ENCODE peak calls at places on chromosomes 13 and 19, in seven cellular contexts. D is K562, M is Panc1, C is H1, K is GM12878, X is HCT116, L is HepG2. Y is an unnamed sample.

GRCh38 chr19:18287836-18288772 is 6.7 kb upstream of the JUND start:
- DNase-seq in D (no peak), M (no peak), C (peak), K (no peak), X (no peak), L (no peak), Y (no peak)

GRCh38 chr19:45475537-45476348 is 7.9 kb downstream of the FOSB start:
- DNase-seq in D (no peak), M (no peak), C (no peak), K (no peak), X (no peak), L (no peak), Y (no peak)

GRCh38 chr19:34393629-34394028 is 10.6 kb upstream of the PDCD2L start:
- DNase-seq in D (no peak), M (no peak), C (no peak), K (no peak), X (no peak), L (no peak), Y (no peak)

GRCh38 chr19:5048091-5048726 is 79.3 kb downstream of the KDM4B start:
- DNase-seq in D (peak), M (no peak), C (peak), K (no peak), X (no peak), L (peak), Y (peak)

GRCh38 chr19:50281491-50281890 is 47.7 kb downstream of the KCNC3 start:
- DNase-seq in D (no peak), M (no peak), C (no peak), K (no peak), X (no peak), L (no peak), Y (no peak)

GRCh38 chr13:85659493-85659892 is 139.7 kb downstream of the SLITRK6 start:
- DNase-seq in D (no peak), M (no peak), C (no peak), K (no peak), X (no peak), L (no peak), Y (no peak)

GRCh38 chr19:2282062-2282861 is at the start of gene PEAK3:
- DNase-seq in D (peak), M (no peak), C (peak), K (no peak), X (no peak), L (no peak), Y (peak)

GRCh38 chr19:38707512-38708114 is 36.7 kb downstream of the CAPN12 start:
- DNase-seq in D (no peak), M (no peak), C (no peak), K (no peak), X (no peak), L (peak), Y (no peak)

GRCh38 chr19:33905473-33905936 is 108.8 kb downstream of the KCTD15 start:
- DNase-seq in D (no peak), M (no peak), C (no peak), K (no peak), X (no peak), L (no peak), Y (peak)

GRCh38 chr13:96958286-96958891 is 35.9 kb downstream of the OXGR1 start:
- DNase-seq in D (peak), M (no peak), C (no peak), K (no peak), X (no peak), L (peak), Y (peak)

GRCh38 chr13:100619940-100620339 is 31.4 kb upstream of the GGACT start:
- DNase-seq in D (no peak), M (no peak), C (no peak), K (no peak), X (no peak), L (no peak), Y (no peak)

GRCh38 chr13:22275393-22275792 is 604.5 kb downstream of the FGF9 start:
- DNase-seq in D (no peak), M (no peak), C (no peak), K (no peak), X (no peak), L (no peak), Y (no peak)

GRCh38 chr13:69580255-69580654 is 527.4 kb upstream of the ATXN8OS start:
- DNase-seq in D (no peak), M (no peak), C (no peak), K (no peak), X (no peak), L (no peak), Y (no peak)

GRCh38 chr13:84192125-84192524 is 309.9 kb upstream of the SLITRK1 start:
- DNase-seq in D (no peak), M (no peak), C (no peak), K (no peak), X (no peak), L (no peak), Y (no peak)

GRCh38 chr19:48698046-48698445 is 2.3 kb downstream of the FUT2 start:
- DNase-seq in D (peak), M (no peak), C (no peak), K (no peak), X (no peak), L (no peak), Y (no peak)

GRCh38 chr19:33524024-33524664 is 2.6 kb upstream of the PEPD start:
- DNase-seq in D (no peak), M (no peak), C (peak), K (no peak), X (no peak), L (no peak), Y (no peak)

GRCh38 chr13:25654332-25654731 is 282.6 kb downstream of the ATP8A2 start:
- DNase-seq in D (no peak), M (no peak), C (no peak), K (no peak), X (no peak), L (no peak), Y (no peak)

GRCh38 chr13:25645681-25646080 is 273.9 kb downstream of the ATP8A2 start:
- DNase-seq in D (no peak), M (no peak), C (no peak), K (no peak), X (no peak), L (no peak), Y (no peak)

GRCh38 chr13:25652764-25653163 is 281.0 kb downstream of the ATP8A2 start:
- DNase-seq in D (no peak), M (no peak), C (no peak), K (no peak), X (no peak), L (no peak), Y (no peak)

GRCh38 chr13:25648996-25649633 is 277.3 kb downstream of the ATP8A2 start:
- DNase-seq in D (no peak), M (no peak), C (no peak), K (no peak), X (no peak), L (no peak), Y (no peak)
- TF ChIP-seq SIN3A in D (no peak), M (no peak), C (no peak), K (no peak), X (no peak), L (no peak), Y (no peak)

GRCh38 chr19:12000152-12000981 is 35.1 kb downstream of the ZNF433 start:
- DNase-seq in D (no peak), M (no peak), C (no peak), K (peak), X (no peak), L (no peak), Y (no peak)
- TF ChIP-seq SIN3A in D (no peak), M (no peak), C (no peak), K (peak), X (no peak), L (no peak), Y (no peak)

DNA sequence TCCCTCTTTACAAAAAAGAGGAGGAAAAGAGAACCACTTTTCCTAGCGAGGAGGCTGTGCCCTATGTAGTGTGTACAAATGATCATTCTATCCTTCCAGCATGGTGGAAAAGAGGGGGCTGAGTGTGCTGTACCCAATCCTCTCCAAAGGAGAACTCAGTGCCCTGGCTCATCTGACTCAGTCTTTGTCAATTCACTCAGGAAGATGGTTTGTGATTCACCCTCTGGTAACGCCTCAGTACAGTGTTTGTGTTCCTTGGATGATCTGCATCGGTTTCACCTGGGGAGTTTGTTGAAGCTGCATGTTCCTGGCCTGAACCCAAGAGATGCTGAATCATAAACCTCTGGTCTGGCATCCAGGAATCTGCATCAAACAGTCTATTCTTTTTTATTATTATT is 18.3 kb upstream of the ENOX1 start:
- DNase-seq in D (no peak), M (peak), C (no peak), K (no peak), X (peak), L (peak), Y (peak)
- TF ChIP-seq SIN3A in D (no peak), M (no peak), C (no peak), K (no peak), X (no peak), L (no peak), Y (no peak)

DNA sequence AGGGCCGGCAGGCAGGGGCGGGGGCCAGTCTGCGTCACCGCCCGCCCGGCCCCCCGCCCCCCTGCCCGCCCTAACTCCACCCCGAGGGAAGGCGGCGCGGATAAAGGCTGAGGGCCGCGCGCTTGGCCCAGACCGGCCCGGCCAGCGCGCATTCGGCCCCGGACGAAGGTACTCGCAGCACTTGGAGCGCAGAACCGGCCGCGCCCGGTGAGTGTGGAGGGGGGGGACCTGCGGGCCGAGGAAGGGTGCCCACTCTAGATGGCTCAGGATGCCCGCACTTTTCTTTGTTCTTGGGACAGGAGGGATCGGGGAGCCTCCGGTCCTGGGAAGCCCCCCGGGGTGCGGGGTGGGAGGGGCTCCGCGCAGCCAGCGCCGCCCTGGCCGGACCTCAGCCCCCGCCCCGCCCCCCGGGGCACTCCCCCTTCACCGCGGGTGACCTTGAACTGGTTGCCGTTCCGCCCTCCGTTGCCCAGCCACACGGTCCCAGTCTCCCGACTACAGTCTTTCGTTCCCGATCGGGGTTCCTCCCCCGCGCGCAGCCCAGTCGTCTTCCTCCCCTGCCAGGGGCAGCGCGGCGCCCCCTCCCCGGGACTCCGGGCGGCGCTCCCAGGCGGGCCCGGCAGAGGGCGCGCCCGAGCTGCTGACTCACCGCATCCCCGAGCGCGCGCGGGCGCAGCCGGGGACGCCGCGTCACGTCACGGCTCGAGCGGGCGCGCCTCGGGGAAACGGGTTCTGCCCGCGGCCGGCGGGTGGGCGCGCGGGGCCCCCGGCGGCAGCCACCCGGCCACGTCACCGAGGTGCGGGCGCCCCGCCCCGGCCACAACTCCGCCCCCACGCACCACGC is at the start of gene MIDN:
- DNase-seq in D (peak), M (no peak), C (peak), K (no peak), X (no peak), L (peak), Y (peak)
- TF ChIP-seq SIN3A in D (peak), M (peak), C (no peak), K (no peak), X (no peak), L (no peak), Y (peak)

DNA sequence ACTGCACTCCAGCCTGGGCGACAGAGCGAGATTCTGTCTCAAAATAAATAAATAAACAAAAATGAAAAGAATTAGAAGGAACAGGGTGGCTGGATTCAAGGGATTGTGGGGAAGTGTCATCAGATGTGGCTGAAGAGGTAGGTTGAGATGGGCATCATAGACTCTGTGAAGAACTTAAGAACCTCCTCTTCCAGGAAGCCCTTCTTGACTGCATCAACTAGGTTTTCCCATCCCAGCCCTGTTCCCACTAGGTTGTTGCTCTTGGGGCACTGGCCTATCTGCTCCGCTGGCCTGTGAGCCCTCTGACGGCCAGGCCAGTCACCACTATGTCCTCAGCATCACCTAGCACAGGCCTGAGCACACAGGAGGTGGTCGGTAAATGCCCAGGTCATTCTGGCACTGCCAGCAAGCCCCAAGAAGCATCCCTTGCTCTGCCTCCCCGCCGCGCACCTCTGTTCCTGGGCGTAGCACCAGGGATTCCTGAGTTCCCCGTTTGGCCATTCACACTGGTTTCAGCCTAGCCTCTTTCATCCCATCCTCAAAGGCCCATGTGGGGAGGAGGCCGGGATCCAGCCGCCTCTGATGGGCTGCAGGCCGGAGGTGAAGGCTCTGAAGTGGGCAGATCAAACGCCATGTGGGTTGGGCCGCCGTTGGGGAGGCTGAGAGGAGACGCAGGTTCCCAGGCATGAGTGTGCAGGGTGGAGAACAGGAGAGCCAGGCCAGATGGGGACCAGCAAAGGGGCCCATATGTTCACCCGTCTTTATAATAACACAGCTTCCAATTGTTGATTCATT is 27.6 kb upstream of the SLC1A5 start:
- DNase-seq in D (no peak), M (no peak), C (no peak), K (no peak), X (peak), L (peak), Y (no peak)
- TF ChIP-seq SIN3A in D (no peak), M (no peak), C (no peak), K (no peak), X (peak), L (no peak), Y (no peak)

GRCh38 chr13:20924758-20925394 is 22.3 kb upstream of the XPO4 start:
- DNase-seq in D (peak), M (no peak), C (peak), K (no peak), X (peak), L (peak), Y (peak)
- TF ChIP-seq SIN3A in D (no peak), M (no peak), C (no peak), K (no peak), X (no peak), L (no peak), Y (no peak)

DNA sequence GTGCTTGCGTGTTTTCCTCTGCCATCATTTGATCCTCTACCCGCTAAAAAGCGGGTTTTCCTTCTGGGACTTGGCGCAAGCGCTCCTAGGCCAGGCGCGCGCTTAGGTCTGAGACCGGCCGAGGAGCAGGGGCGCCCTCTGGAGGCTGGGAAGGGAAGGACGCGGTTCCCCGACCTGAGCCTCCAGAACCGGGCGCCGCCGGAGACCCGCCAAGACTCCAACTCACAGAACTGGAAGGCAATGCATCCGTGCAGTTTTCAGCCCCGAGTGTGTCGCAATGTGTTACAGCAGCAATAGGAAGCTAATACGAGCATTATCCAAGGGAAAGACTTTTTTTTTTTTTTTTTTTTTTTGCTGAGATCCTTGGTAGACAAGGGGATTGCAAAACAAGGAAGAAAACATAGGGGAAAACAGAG is 190.9 kb downstream of the COL4A1 start:
- DNase-seq in D (peak), M (no peak), C (peak), K (no peak), X (peak), L (peak), Y (peak)
- TF ChIP-seq SIN3A in D (no peak), M (no peak), C (no peak), K (no peak), X (no peak), L (no peak), Y (no peak)